ENCODE peak calls at places on chromosome 15, in five cellular contexts. One of them, this sample, is unnamed.

GRCh38 chr15:33834892-33835730 is 133.2 kb upstream of the CHRM5 start:
- DNase-seq in anterior cingulate cortex: no peak
- DNase-seq in psoas muscle: no peak
- DNase-seq in mucosa of gallbladder: no peak
- DNase-seq in DMS153: no peak
- DNase-seq in this sample: no peak

GRCh38 chr15:80944818-80945217 is 44.8 kb downstream of the MESD start:
- DNase-seq in mucosa of gallbladder: no peak
- DNase-seq in anterior cingulate cortex: no peak
- DNase-seq in psoas muscle: no peak
- DNase-seq in DMS153: no peak
- DNase-seq in this sample: no peak

GRCh38 chr15:68019814-68020525 is 34.1 kb upstream of the PIAS1 start:
- DNase-seq in DMS153: no peak
- DNase-seq in anterior cingulate cortex: no peak
- DNase-seq in mucosa of gallbladder: no peak
- DNase-seq in psoas muscle: no peak
- DNase-seq in this sample: no peak

GRCh38 chr15:92533298-92533697 is 122.3 kb downstream of the FAM174B start:
- DNase-seq in mucosa of gallbladder: no peak
- DNase-seq in psoas muscle: no peak
- DNase-seq in DMS153: no peak
- DNase-seq in anterior cingulate cortex: no peak
- DNase-seq in this sample: no peak

GRCh38 chr15:67823371-67824156 is 1.7 kb upstream of the SKOR1 start:
- DNase-seq in mucosa of gallbladder: no peak
- DNase-seq in DMS153: no peak
- DNase-seq in psoas muscle: no peak
- DNase-seq in anterior cingulate cortex: no peak
- DNase-seq in this sample: no peak

GRCh38 chr15:57743424-57743823 is 36.9 kb downstream of the POLR2M start:
- DNase-seq in DMS153: no peak
- DNase-seq in mucosa of gallbladder: no peak
- DNase-seq in psoas muscle: no peak
- DNase-seq in anterior cingulate cortex: no peak
- DNase-seq in this sample: no peak

GRCh38 chr15:23467110-23467600 is 20.1 kb upstream of the GOLGA6L2 start:
- DNase-seq in mucosa of gallbladder: no peak
- DNase-seq in anterior cingulate cortex: no peak
- DNase-seq in DMS153: no peak
- DNase-seq in psoas muscle: no peak
- DNase-seq in this sample: no peak

GRCh38 chr15:95341686-95342085 is 988.8 kb upstream of the NR2F2 start:
- DNase-seq in DMS153: no peak
- DNase-seq in anterior cingulate cortex: no peak
- DNase-seq in mucosa of gallbladder: no peak
- DNase-seq in psoas muscle: no peak
- DNase-seq in this sample: no peak

GRCh38 chr15:89118481-89118989 is 30.3 kb downstream of the ABHD2 start:
- DNase-seq in mucosa of gallbladder: no peak
- DNase-seq in anterior cingulate cortex: no peak
- DNase-seq in DMS153: no peak
- DNase-seq in psoas muscle: no peak
- DNase-seq in this sample: no peak

GRCh38 chr15:88605507-88606436 is 15.4 kb upstream of the AEN start:
- DNase-seq in mucosa of gallbladder: no peak
- DNase-seq in psoas muscle: peak
- DNase-seq in anterior cingulate cortex: no peak
- DNase-seq in DMS153: no peak
- DNase-seq in this sample: no peak